ENCODE peak calls at places on chromosomes 12 and 14, in six cellular contexts. M is H1, I is A549, W is K562, D is GM12878, G is SK-N-SH. H is an unnamed sample.

GRCh38 chr14:103741876-103742275 is 26.3 kb downstream of the ZFYVE21 start:
- DNase-seq in I (no peak), W (no peak), D (no peak), G (no peak), M (no peak), H (no peak)

GRCh38 chr14:103260629-103261124 is 73.4 kb upstream of the EIF5 start:
- DNase-seq in G (peak; percentile 57), I (peak; percentile 51), W (no peak), M (peak; percentile 42), D (no peak), H (no peak)

GRCh38 chr12:32307352-32307751 is 92.0 kb upstream of the FGD4 start:
- DNase-seq in D (no peak), G (no peak), M (no peak), I (no peak), W (no peak), H (no peak)

GRCh38 chr12:94207467-94208432 is 59.4 kb downstream of the PLXNC1 start:
- DNase-seq in G (no peak), W (no peak), D (peak; percentile 89), M (no peak), I (no peak), H (no peak)

GRCh38 chr14:99946652-99947489 is 118.4 kb upstream of the EVL start:
- DNase-seq in M (peak; percentile 88), D (no peak), G (peak; percentile 90), W (peak; percentile 78), I (no peak), H (no peak)

GRCh38 chr12:126095748-126096510 is 1030.7 kb downstream of the AACS start:
- DNase-seq in G (no peak), I (no peak), W (no peak), M (no peak), D (no peak), H (no peak)

GRCh38 chr14:23090254-23090636 is 4.7 kb downstream of the ACIN1 start:
- DNase-seq in M (no peak), I (no peak), W (no peak), D (no peak), G (no peak), H (no peak)

GRCh38 chr14:67977468-67978034 is 158.0 kb downstream of the RAD51B start:
- DNase-seq in W (no peak), M (no peak), I (no peak), G (no peak), D (no peak), H (no peak)

GRCh38 chr12:89276860-89277259 is 75.4 kb downstream of the DUSP6 start:
- DNase-seq in M (no peak), D (no peak), I (no peak), W (no peak), G (no peak), H (no peak)

GRCh38 chr14:96614528-96614927 is 112.3 kb downstream of the PAPOLA start:
- DNase-seq in I (no peak), W (no peak), G (peak; percentile 65), D (no peak), M (no peak), H (no peak)

GRCh38 chr12:132160671-132161045 is 16.4 kb downstream of the NOC4L start:
- DNase-seq in D (no peak), M (no peak), W (no peak), G (no peak), I (no peak), H (no peak)

GRCh38 chr14:77467801-77468200 is 9.9 kb downstream of the AHSA1 start:
- DNase-seq in G (no peak), M (no peak), I (no peak), W (no peak), D (no peak), H (no peak)

GRCh38 chr12:124098101-124098757 is 125.2 kb downstream of the ZNF664 start:
- DNase-seq in M (no peak), I (no peak), G (no peak), D (no peak), W (no peak), H (no peak)

GRCh38 chr14:101961011-101961721 is 3.2 kb upstream of the DYNC1H1 start:
- DNase-seq in W (peak; percentile 56), G (peak; percentile 82), D (peak; percentile 36), M (peak; percentile 84), I (peak; percentile 89), H (peak; percentile 72)

GRCh38 chr14:22303589-22304195 is 285.3 kb downstream of the DAD1 start:
- DNase-seq in M (no peak), I (no peak), D (no peak), W (peak; percentile 15), G (peak; percentile 4), H (no peak)

GRCh38 chr12:60172266-60172665 is 576.4 kb downstream of the SLC16A7 start:
- DNase-seq in G (no peak), W (no peak), D (no peak), M (no peak), I (no peak), H (no peak)

GRCh38 chr14:100727565-100728240 is 1.0 kb downstream of the DLK1 start:
- DNase-seq in D (no peak), W (no peak), I (no peak), M (no peak), G (no peak), H (no peak)

GRCh38 chr12:95763809-95764253 is 26.7 kb downstream of the NTN4 start:
- DNase-seq in W (no peak), I (peak; percentile 80), D (no peak), M (no peak), G (no peak), H (peak; percentile 48)

GRCh38 chr12:34595749-34596733 is 573.7 kb downstream of the ALG10 start:
- DNase-seq in M (no peak), D (no peak), W (peak; percentile 1), G (no peak), I (no peak), H (no peak)

GRCh38 chr14:94129758-94130414 is 482 bp upstream of the IFI27L2 start:
- DNase-seq in G (peak; percentile 59), W (peak; percentile 40), D (no peak), M (peak; percentile 48), I (peak; percentile 52), H (no peak)

GRCh38 chr12:111174283-111175108 is 194.4 kb downstream of the PHETA1 start:
- DNase-seq in I (peak; percentile 35), M (no peak), D (no peak), W (peak; percentile 30), G (no peak), H (no peak)

GRCh38 chr12:126482238-126482889 is 1417.1 kb downstream of the AACS start:
- DNase-seq in I (no peak), W (no peak), M (no peak), D (no peak), G (no peak), H (no peak)

GRCh38 chr14:58628381-58628780 is 9.4 kb upstream of the DACT1 start:
- DNase-seq in I (no peak), M (peak; percentile 33), D (no peak), G (no peak), W (no peak), H (no peak)

GRCh38 chr12:72368719-72369505 is 96.7 kb downstream of the TRHDE start:
- DNase-seq in G (no peak), W (no peak), I (no peak), D (no peak), M (no peak), H (peak; percentile 0)

GRCh38 chr12:72077111-72077820 is 138.6 kb downstream of the TPH2 start:
- DNase-seq in G (no peak), W (no peak), M (no peak), I (no peak), D (no peak), H (no peak)

DNA sequence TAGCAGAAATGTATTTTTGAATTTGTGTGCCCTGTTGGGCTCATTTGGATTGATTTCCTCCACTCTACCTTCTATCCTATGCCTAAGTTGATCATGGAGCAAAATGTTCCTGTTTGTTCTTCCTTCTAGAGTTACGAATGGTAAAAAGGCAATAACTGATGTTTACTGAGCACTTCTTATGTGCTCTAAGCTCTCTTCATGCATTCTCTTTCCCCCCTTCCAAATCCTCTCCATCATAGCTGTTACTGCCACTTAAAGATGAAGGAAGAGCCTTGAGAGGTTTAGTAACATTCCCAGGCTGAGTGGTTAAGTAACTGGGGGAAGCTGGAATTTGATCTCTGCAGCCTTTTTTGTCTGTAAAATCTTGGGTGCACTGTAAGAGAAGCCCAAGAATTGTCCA is 60.1 kb downstream of the CHST11 start:
- DNase-seq in G (no peak), I (no peak), D (no peak), W (no peak), M (no peak), H (no peak)
- TF ChIP-seq CHD2 in G (no peak), I (no peak), D (no peak), W (no peak), M (no peak), H (no peak)

DNA sequence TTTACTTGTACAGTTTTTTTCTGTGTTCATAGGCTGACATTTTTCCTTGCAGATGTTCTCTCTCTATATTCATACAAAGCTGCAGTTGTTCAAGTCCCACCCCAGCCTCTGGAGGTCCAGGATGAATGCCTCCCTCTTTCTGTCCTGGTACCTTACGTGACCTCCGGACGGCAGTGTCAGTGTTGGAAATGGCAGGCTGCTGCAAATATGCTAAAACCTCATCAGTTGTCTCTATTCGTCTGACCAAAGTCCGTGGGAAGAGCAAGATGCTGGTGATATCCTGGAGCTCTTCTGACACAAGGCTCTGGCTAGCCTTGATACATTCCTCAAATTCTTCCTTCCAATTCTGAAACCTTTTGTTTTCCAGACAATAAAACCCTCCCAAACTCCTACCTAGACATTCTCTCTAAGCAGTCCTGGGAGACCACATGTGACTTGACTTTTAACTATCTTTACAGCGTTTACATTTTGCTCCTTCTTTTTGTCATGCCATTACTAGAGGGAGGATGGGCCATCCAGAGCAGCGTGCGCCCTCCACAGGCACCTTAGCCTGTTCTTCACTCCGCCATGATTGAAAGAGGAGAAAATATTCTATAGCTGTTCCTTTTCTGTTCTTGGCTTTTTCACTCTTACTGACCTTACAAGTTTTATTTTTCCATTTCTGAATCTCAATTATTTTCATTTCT is 143.6 kb downstream of the RGS6 start:
- DNase-seq in I (no peak), W (no peak), D (no peak), M (no peak), G (no peak), H (peak; percentile 15)
- TF ChIP-seq CHD2 in I (no peak), W (no peak), D (no peak), M (no peak), G (no peak), H (no peak)

GRCh38 chr14:104970231-104971068 is 7.7 kb downstream of the AHNAK2 start:
- DNase-seq in M (no peak), D (no peak), G (no peak), I (peak; percentile 90), W (peak; percentile 37), H (no peak)
- TF ChIP-seq CHD2 in M (no peak), D (no peak), G (no peak), I (no peak), W (no peak), H (no peak)

GRCh38 chr12:40106202-40106533 is 287 bp upstream of the SLC2A13 start:
- DNase-seq in W (no peak), M (no peak), D (no peak), I (no peak), G (no peak), H (no peak)

GRCh38 chr12:40106655-40107054 is 774 bp upstream of the SLC2A13 start:
- DNase-seq in I (no peak), G (no peak), W (no peak), D (no peak), M (no peak), H (no peak)

GRCh38 chr12:40105515-40106201 is at the start of gene SLC2A13:
- DNase-seq in M (peak; percentile 86), D (no peak), I (peak; percentile 71), W (peak; percentile 95), G (peak; percentile 97), H (peak; percentile 42)

GRCh38 chr12:40107098-40107802 is 1.4 kb upstream of the SLC2A13 start:
- DNase-seq in M (peak; percentile 94), W (peak; percentile 64), I (peak; percentile 82), D (peak; percentile 42), G (peak; percentile 70), H (peak; percentile 63)

GRCh38 chr12:40107803-40108620 is 2.1 kb upstream of the SLC2A13 start:
- DNase-seq in M (no peak), W (no peak), I (no peak), D (no peak), G (no peak), H (no peak)
- TF ChIP-seq CHD2 in M (no peak), W (no peak), I (no peak), D (no peak), G (no peak), H (no peak)

H was measured in HepG2.